ENCODE peak calls at places on chromosome 7, in eight cellular contexts. Y, O, U, L, M, S, D and V are unnamed samples.

GRCh38 chr7:11239311-11239710 is 265.6 kb downstream of the PHF14 start:
- DNase-seq in Y (no peak), O (no peak), U (no peak), L (no peak), M (no peak), S (no peak), D (no peak), V (no peak)

GRCh38 chr7:139231513-139232376 is 708 bp downstream of the UBN2 start:
- DNase-seq in Y (peak), O (peak), U (peak), L (peak), M (no peak), S (peak), D (peak), V (peak)

GRCh38 chr7:24831240-24831639 is 74.0 kb upstream of the GSDME start:
- DNase-seq in Y (no peak), O (no peak), U (no peak), L (no peak), M (no peak), S (no peak), D (peak), V (peak)

GRCh38 chr7:151520419-151521229 is 929 bp upstream of the RHEB start:
- DNase-seq in Y (peak), O (peak), U (peak), L (peak), M (no peak), S (no peak), D (no peak), V (no peak)

GRCh38 chr7:142549007-142549406 is 200.3 kb upstream of the PRSS1 start:
- DNase-seq in Y (no peak), O (no peak), U (no peak), L (no peak), M (no peak), S (no peak), D (peak), V (no peak)

GRCh38 chr7:35546691-35547090 is 148.2 kb downstream of the HERPUD2 start:
- DNase-seq in Y (no peak), O (no peak), U (no peak), L (no peak), M (no peak), S (no peak), D (no peak), V (no peak)

GRCh38 chr7:74027124-74027682 is 770 bp upstream of the ELN start:
- DNase-seq in Y (no peak), O (no peak), U (no peak), L (no peak), M (no peak), S (no peak), D (no peak), V (no peak)

GRCh38 chr7:25031007-25031406 is 51.0 kb upstream of the OSBPL3 start:
- DNase-seq in Y (no peak), O (no peak), U (no peak), L (peak), M (no peak), S (no peak), D (no peak), V (no peak)

GRCh38 chr7:157751351-157751750 is 414.5 kb downstream of the DNAJB6 start:
- DNase-seq in Y (no peak), O (no peak), U (no peak), L (no peak), M (no peak), S (no peak), D (no peak), V (no peak)

GRCh38 chr7:128361463-128362441 is at the start of gene PRRT4:
- DNase-seq in Y (peak), O (no peak), U (peak), L (peak), M (no peak), S (no peak), D (peak), V (no peak)

GRCh38 chr7:30918676-30919075 is 7.0 kb downstream of the AQP1 start:
- DNase-seq in Y (no peak), O (no peak), U (no peak), L (no peak), M (no peak), S (no peak), D (no peak), V (no peak)

GRCh38 chr7:5382281-5383041 is 41.2 kb downstream of the TNRC18 start:
- DNase-seq in Y (peak), O (no peak), U (no peak), L (no peak), M (no peak), S (peak), D (peak), V (no peak)

GRCh38 chr7:45230611-45231165 is 73.1 kb downstream of the RAMP3 start:
- DNase-seq in Y (no peak), O (no peak), U (no peak), L (no peak), M (no peak), S (no peak), D (no peak), V (no peak)

GRCh38 chr7:82624337-82624736 is 180.8 kb upstream of the CACNA2D1 start:
- DNase-seq in Y (no peak), O (no peak), U (no peak), L (no peak), M (peak), S (peak), D (peak), V (peak)

GRCh38 chr7:154620307-154620706 is 382.6 kb downstream of the PAXIP1 start:
- DNase-seq in Y (no peak), O (no peak), U (no peak), L (no peak), M (no peak), S (no peak), D (no peak), V (no peak)

GRCh38 chr7:81857385-81857784 is 87.5 kb upstream of the HGF start:
- DNase-seq in Y (no peak), O (no peak), U (no peak), L (no peak), M (no peak), S (peak), D (peak), V (no peak)

GRCh38 chr7:47992446-47992845 is 13.0 kb upstream of the HUS1 start:
- DNase-seq in Y (no peak), O (no peak), U (no peak), L (no peak), M (no peak), S (no peak), D (peak), V (no peak)

GRCh38 chr7:46658281-46658680 is 737.2 kb upstream of the IGFBP3 start:
- DNase-seq in Y (no peak), O (no peak), U (no peak), L (no peak), M (no peak), S (no peak), D (peak), V (no peak)